ENCODE peak calls at places on chromosome 14, in four cellular contexts. Q is IMR-90, E is H1, W is mesendoderm. X is an unnamed sample.

GRCh38 chr14:75252254-75252837 is 26.3 kb upstream of the FOS start:
- DNase-seq in Q (no peak), E (no peak), W (no peak), X (no peak)

GRCh38 chr14:96098309-96098998 is 59.3 kb downstream of the C14orf132 start:
- DNase-seq in Q (peak; percentile 71), E (peak; percentile 58), W (peak; percentile 88), X (peak; percentile 88)

GRCh38 chr14:34374998-34375740 is 86.9 kb downstream of the SPTSSA start:
- DNase-seq in Q (no peak), E (no peak), W (no peak), X (no peak)

GRCh38 chr14:44942436-44942835 is 19.3 kb downstream of the KLHL28 start:
- DNase-seq in Q (no peak), E (no peak), W (no peak), X (no peak)

GRCh38 chr14:95896628-95897027 is 20.0 kb downstream of the TUNAR start:
- DNase-seq in Q (no peak), E (no peak), W (no peak), X (no peak)

GRCh38 chr14:90545966-90546751 is 149.3 kb downstream of the CALM1 start:
- DNase-seq in Q (no peak), E (no peak), W (no peak), X (no peak)

GRCh38 chr14:63273717-63274673 is 44.7 kb downstream of the GPHB5 start:
- DNase-seq in Q (no peak), E (no peak), W (no peak), X (no peak)

GRCh38 chr14:100824156-100824555 is 1.8 kb upstream of the MEG3 start:
- DNase-seq in Q (peak; percentile 49), E (no peak), W (peak; percentile 40), X (peak; percentile 77)

GRCh38 chr14:98704441-98704840 is 567.6 kb downstream of the BCL11B start:
- DNase-seq in Q (no peak), E (no peak), W (peak; percentile 2), X (no peak)

GRCh38 chr14:34355584-34356266 is 106.3 kb downstream of the SPTSSA start:
- DNase-seq in Q (peak; percentile 75), E (no peak), W (no peak), X (no peak)

GRCh38 chr14:92471919-92472318 is 41.7 kb upstream of the RIN3 start:
- DNase-seq in Q (peak; percentile 93), E (peak; percentile 47), W (peak; percentile 86), X (peak; percentile 75)

GRCh38 chr14:75440733-75441474 is 13.1 kb downstream of the JDP2 start:
- DNase-seq in Q (peak; percentile 94), E (no peak), W (no peak), X (peak; percentile 24)

GRCh38 chr14:99516156-99517045 is 35.2 kb downstream of the CCNK start:
- DNase-seq in Q (no peak), E (no peak), W (no peak), X (peak; percentile 26)

DNA sequence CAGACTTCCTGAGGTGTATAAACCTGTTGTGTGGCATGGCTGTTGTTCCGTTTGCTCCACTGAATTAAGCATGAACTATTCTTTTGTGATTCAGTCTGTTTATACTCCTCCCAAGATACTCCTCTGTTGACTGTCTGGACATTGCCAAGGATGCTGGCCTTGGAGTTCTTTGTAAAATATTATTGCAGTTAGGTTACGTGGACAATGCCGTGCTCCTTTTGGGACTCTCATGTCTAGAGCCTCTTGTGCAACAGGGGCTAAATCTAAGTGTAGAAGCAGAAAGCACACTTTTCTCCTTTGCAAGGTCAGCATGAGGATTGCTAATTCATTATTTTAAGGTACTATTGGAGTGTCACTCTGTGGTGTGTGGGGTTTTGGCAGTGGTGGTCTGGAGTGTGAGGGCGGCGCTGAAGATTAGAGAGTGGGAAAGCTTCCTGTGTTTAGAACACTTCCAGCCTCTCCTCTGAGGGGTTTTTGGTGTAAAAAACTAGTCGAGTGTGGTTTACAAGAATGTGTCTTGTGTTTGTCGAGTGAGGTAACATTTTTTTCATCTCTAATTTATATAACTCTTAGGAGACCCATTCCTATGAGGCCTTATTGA is 125.4 kb downstream of the SAMD4A start:
- DNase-seq in Q (no peak), E (no peak), W (no peak), X (no peak)
- H4K5ac ChIP-seq in Q (peak overlapping the region; percentile 24), E (no peak overlapping the region), W (no peak overlapping the region), X (no peak overlapping the region)

GRCh38 chr14:79036506-79036905 is 866.3 kb downstream of the NRXN3 start:
- DNase-seq in Q (no peak), E (no peak), W (no peak), X (no peak)
- H4K5ac ChIP-seq in Q (no peak overlapping the region), E (no peak overlapping the region), W (no peak overlapping the region), X (no peak overlapping the region)

DNA sequence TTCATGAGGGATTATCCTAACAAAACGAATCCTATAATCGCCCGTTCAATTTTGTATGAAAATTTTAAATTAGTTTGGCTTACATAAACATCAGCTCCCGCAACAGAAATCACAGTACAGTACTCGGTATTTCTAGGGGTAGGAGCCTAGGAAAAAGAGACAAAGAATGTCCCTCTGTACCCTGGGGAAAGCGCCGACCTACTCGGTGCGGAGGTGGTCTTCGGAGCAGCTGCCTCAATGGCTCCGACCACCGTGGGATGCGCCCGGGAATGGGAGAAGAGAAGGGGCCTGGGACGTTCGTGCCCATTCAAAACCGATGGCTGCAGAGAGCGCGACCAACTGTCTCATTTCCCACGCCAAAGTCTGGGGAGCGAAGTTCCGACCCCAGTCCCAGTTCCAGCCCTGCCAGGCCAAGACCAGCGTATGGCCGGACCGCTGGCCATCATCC is 627 bp downstream of the GNPNAT1 start:
- DNase-seq in Q (no peak), E (no peak), W (no peak), X (no peak)
- H4K5ac ChIP-seq in Q (peak overlapping the region; percentile 43), E (peak overlapping the region; percentile 22), W (no peak overlapping the region), X (no peak overlapping the region)

DNA sequence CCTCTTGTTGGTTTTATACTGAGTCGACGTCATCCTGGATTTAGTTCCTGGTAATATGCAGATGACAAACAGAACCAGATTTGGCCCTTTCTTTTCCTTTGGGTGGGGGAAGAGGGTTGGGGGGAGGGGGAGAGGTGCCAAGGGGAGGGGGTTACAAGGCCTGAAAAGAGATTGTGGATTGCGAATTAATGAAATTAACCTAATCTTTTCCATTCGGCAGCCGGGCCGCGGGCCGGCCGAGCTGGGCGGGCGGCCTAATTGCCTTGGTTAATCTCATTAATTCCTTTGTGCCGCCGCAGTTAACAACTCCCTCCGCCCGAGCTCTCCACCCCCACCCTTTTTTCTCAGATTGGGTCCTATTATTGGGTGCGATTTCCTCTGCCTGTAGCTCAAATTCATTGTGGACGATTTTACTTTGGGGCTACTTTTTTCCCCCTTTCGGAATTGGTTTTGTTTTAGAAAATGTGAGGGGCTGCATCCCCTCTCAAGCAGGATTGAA is 387 bp upstream of the GSC start:
- DNase-seq in Q (peak; percentile 20), E (no peak), W (peak; percentile 96), X (no peak)
- H4K5ac ChIP-seq in Q (no peak overlapping the region), E (no peak overlapping the region), W (no peak overlapping the region), X (no peak overlapping the region)

GRCh38 chr14:68514611-68515194 is 278.2 kb downstream of the ZFP36L1 start:
- DNase-seq in Q (no peak), E (no peak), W (peak; percentile 77), X (no peak)

GRCh38 chr14:68512088-68512487 is 280.8 kb downstream of the ZFP36L1 start:
- DNase-seq in Q (peak; percentile 72), E (no peak), W (no peak), X (no peak)

GRCh38 chr14:68513838-68514610 is 278.8 kb downstream of the ZFP36L1 start:
- DNase-seq in Q (no peak), E (no peak), W (no peak), X (no peak)

GRCh38 chr14:68511727-68512047 is 281.2 kb downstream of the ZFP36L1 start:
- DNase-seq in Q (no peak), E (no peak), W (no peak), X (no peak)

GRCh38 chr14:68513137-68513536 is 279.7 kb downstream of the ZFP36L1 start:
- DNase-seq in Q (no peak), E (no peak), W (no peak), X (no peak)
- H4K5ac ChIP-seq in Q (no peak overlapping the region), E (no peak overlapping the region), W (no peak overlapping the region), X (no peak overlapping the region)

GRCh38 chr14:52059614-52060013 is 9.2 kb downstream of the NID2 start:
- DNase-seq in Q (no peak), E (no peak), W (no peak), X (no peak)
- H4K5ac ChIP-seq in Q (no peak overlapping the region), E (no peak overlapping the region), W (no peak overlapping the region), X (no peak overlapping the region)

DNA sequence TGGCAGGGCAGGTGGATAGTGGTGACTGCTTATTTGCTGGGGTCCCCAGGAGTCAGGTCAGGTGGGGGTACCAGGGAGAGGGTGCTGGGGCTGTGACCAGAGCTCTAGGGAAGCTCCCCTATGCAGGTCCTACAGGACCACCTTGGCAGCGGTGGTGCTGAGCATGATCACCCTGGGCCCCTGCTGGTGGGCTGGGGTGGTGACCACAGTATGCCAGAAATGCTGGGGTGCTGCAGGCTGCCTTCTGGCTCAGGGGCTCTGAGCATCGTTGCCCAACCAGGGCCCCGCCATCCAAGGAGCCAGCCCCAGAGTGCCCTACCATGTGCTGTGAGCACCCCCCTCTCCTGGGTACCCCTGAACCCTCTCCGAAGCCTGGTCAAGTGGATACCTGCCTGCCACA is 17.5 kb upstream of the NUDT14 start:
- DNase-seq in Q (no peak), E (no peak), W (no peak), X (no peak)
- H4K5ac ChIP-seq in Q (no peak overlapping the region), E (no peak overlapping the region), W (no peak overlapping the region), X (no peak overlapping the region)

GRCh38 chr14:41297961-41298690 is 308.6 kb upstream of the LRFN5 start:
- DNase-seq in Q (no peak), E (no peak), W (no peak), X (no peak)
- H4K5ac ChIP-seq in Q (no peak overlapping the region), E (no peak overlapping the region), W (no peak overlapping the region), X (no peak overlapping the region)

X was measured in H9.